ENCODE peak calls at places on chromosomes 7 and 10, in four cellular contexts. M is psoas muscle, R is fibroblast of the aortic adventitia, U is brain microvascular endothelial cell. D is an unnamed sample.

GRCh38 chr10:126160571-126160970 is 227.7 kb downstream of the ADAM12 start:
- DNase-seq in M (no peak), R (no peak), U (no peak), D (no peak)

GRCh38 chr7:112452102-112452888 is 2.0 kb downstream of the IFRD1 start:
- DNase-seq in M (peak; percentile 68), R (peak; percentile 82), U (peak; percentile 54), D (peak; percentile 82)

GRCh38 chr10:17357781-17358180 is 96.6 kb downstream of the ST8SIA6 start:
- DNase-seq in M (no peak), R (no peak), U (no peak), D (no peak)

GRCh38 chr10:66258693-66259092 is 667.1 kb upstream of the LRRTM3 start:
- DNase-seq in M (no peak), R (no peak), U (no peak), D (no peak)

GRCh38 chr7:134374291-134374690 is 57.6 kb upstream of the SLC35B4 start:
- DNase-seq in M (no peak), R (no peak), U (no peak), D (no peak)

GRCh38 chr10:96152437-96152836 is 22.3 kb downstream of the ZNF518A start:
- DNase-seq in M (no peak), R (no peak), U (no peak), D (peak; percentile 17)

GRCh38 chr7:107711301-107711700 is 32.6 kb upstream of the CBLL1 start:
- DNase-seq in M (no peak), R (peak; percentile 60), U (peak; percentile 73), D (no peak)

GRCh38 chr10:114367676-114368391 is 36.5 kb downstream of the AFAP1L2 start:
- DNase-seq in M (no peak), R (no peak), U (peak; percentile 72), D (no peak)

GRCh38 chr7:86600506-86601290 is 43.0 kb upstream of the GRM3 start:
- DNase-seq in M (no peak), R (no peak), U (no peak), D (no peak)

GRCh38 chr7:99693427-99694200 is 13.8 kb upstream of the CYP3A5 start:
- DNase-seq in M (no peak), R (no peak), U (no peak), D (no peak)

GRCh38 chr7:64878684-64879083 is 24.4 kb upstream of the ZNF273 start:
- DNase-seq in M (no peak), R (no peak), U (no peak), D (no peak)

GRCh38 chr7:108196004-108196403 is 65.8 kb upstream of the LAMB4 start:
- DNase-seq in M (no peak), R (peak; percentile 29), U (peak; percentile 11), D (peak; percentile 30)

GRCh38 chr7:68488366-68489060 is 1109.8 kb upstream of the AUTS2 start:
- DNase-seq in M (no peak), R (no peak), U (no peak), D (no peak)

GRCh38 chr10:90644165-90644564 is 213.7 kb downstream of the HTR7 start:
- DNase-seq in M (no peak), R (peak; percentile 70), U (peak; percentile 40), D (peak; percentile 45)

GRCh38 chr10:109929501-109930219 is 6.3 kb upstream of the XPNPEP1 start:
- DNase-seq in M (no peak), R (peak; percentile 67), U (no peak), D (peak; percentile 25)

GRCh38 chr10:91294134-91294906 is 73.9 kb downstream of the PCGF5 start:
- DNase-seq in M (no peak), R (no peak), U (no peak), D (no peak)

GRCh38 chr10:122521011-122521410 is 39.5 kb upstream of the DMBT1 start:
- DNase-seq in M (no peak), R (no peak), U (no peak), D (peak; percentile 66)

GRCh38 chr10:79379512-79380124 is 32.3 kb downstream of the PPIF start:
- DNase-seq in M (peak; percentile 77), R (peak; percentile 52), U (no peak), D (no peak)

GRCh38 chr7:22185559-22185958 is 171.4 kb downstream of the RAPGEF5 start:
- DNase-seq in M (no peak), R (no peak), U (no peak), D (no peak)

GRCh38 chr7:92645531-92646061 is 55.4 kb upstream of the FAM133B start:
- DNase-seq in M (no peak), R (peak; percentile 67), U (no peak), D (peak; percentile 54)

GRCh38 chr10:5971315-5971832 is 6.0 kb downstream of the IL15RA start:
- DNase-seq in M (no peak), R (peak; percentile 67), U (no peak), D (no peak)

GRCh38 chr10:102752934-102753664 is 9.4 kb downstream of the WBP1L start:
- DNase-seq in M (no peak), R (peak; percentile 90), U (peak; percentile 71), D (peak; percentile 86)

GRCh38 chr7:45646996-45647411 is 72.8 kb downstream of the ADCY1 start:
- DNase-seq in M (no peak), R (no peak), U (peak; percentile 8), D (no peak)
- TF ChIP-seq CTCF in M (no peak), R (no peak), U (no peak), D (no peak)

DNA sequence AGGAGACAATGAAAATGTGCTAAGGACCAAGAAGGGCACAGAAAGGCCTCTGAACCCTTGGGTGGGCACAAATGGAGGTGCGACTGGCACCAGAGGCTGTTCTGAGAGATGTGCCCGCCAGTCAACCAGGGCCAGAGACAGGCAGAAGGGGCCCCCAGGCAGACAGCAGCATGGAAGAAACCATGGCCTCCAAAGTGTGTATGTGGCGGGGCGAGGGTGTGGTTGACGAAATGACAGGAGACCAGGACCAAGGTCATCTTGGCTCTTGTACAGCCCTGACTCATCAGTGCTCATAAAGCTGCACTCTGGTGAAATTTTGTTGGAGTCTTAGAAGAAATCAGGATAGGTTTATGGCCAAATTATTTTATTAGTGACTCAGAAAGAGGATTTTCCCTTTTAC is 4.0 kb upstream of the MRPS24 start:
- DNase-seq in M (peak; percentile 79), R (peak; percentile 87), U (peak; percentile 43), D (peak; percentile 76)
- H3K4me3 ChIP-seq in M (no peak overlapping the region), R (no peak overlapping the region), U (no peak overlapping the region), D (no peak overlapping the region)

DNA sequence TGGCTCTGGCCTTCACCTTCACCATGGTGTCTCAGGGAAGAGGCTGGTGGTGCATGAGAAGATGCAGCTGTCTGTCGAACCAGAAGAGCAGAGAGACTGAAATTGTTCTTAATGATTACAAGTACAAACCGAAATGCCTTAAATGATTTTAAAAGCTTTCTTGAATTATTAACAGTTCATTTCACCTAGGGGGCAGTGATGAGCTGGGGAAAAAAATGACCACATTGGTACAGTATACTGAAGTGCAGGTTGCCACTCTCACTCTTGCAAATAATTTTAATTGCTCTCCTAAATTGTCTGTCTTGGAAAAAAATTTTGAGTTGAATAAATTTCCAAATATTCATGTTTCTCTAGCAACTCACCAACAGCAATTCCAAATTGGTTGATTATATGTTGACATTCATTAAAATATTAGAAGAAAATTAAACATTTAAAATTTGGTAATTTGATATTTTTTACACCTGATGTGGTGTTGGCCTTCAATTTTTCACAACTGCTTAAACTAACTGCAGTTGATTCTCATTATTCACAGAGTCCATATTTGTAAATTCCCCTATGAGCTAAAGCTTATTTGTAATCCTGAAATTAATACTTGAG is 692.6 kb downstream of the ZWINT start:
- DNase-seq in M (no peak), R (no peak), U (no peak), D (no peak)
- TF ChIP-seq CTCF in M (no peak), R (no peak), U (peak; percentile 12), D (no peak)

GRCh38 chr7:50304158-50304910 is at the start of gene IKZF1:
- DNase-seq in M (peak; percentile 79), R (no peak), U (no peak), D (peak; percentile 14)
- H3K4me3 ChIP-seq in M (peak within 1 kb of the TSS; percentile 59), R (no peak within 1 kb of the TSS), U (peak within 1 kb of the TSS; percentile 32), D (no peak within 1 kb of the TSS)

DNA sequence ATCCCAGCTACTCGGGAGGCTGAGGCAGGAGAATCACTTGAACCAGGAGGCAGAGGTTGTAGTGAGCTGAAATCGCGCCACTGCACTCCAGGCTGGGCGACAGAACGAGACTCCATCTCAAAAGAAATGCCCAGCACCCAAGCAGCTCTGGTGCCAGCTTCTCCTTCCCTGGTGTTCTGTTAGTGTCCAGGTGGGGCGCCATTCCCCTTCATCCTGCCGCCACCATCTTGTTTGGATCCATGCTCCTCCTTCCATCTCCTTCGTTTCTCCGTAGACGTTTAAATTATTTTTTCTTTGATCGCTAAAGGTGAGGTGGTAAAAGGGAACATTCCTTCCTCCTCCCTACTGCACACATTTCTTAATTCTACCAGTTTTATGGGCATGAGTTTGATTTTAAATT is 30.3 kb downstream of the PROSER2 start:
- DNase-seq in M (no peak), R (no peak), U (no peak), D (no peak)
- TF ChIP-seq CTCF in M (no peak), R (peak; percentile 8), U (peak; percentile 37), D (peak; percentile 17)

GRCh38 chr10:63798599-63799498 is 277.6 kb downstream of the REEP3 start:
- DNase-seq in M (peak; percentile 67), R (peak; percentile 93), U (peak; percentile 99), D (peak; percentile 98)
- H3K4me3 ChIP-seq in M (no peak overlapping the region), R (peak overlapping the region; percentile 26), U (peak overlapping the region; percentile 22), D (no peak overlapping the region)

GRCh38 chr10:64430690-64431323 is 909.6 kb downstream of the REEP3 start:
- DNase-seq in M (no peak), R (no peak), U (peak; percentile 14), D (peak; percentile 22)

DNA sequence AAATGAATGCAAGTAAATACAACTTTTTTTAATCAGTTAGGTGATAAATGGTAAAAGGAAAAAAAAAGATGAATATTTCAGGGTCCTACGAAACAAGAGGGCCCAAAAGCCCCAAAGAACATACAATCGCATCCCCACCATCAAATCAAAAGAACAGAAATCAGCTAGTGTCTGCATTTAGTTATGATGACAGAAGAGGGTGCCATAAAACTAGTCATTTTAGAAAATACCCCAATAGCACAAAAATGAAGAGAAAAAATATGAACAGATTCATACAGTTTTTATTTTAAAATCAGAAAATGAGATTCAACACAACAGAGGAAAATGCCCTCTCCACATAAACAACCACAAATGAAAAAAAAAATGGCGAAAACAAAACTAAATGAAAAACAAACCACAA is 905.5 kb downstream of the REEP3 start:
- DNase-seq in M (no peak), R (no peak), U (no peak), D (no peak)
- TF ChIP-seq CTCF in M (no peak), R (no peak), U (no peak), D (no peak)

GRCh38 chr7:150325110-150325611 is 1.8 kb upstream of the ACTR3C start:
- DNase-seq in M (peak; percentile 61), R (peak; percentile 13), U (no peak), D (peak; percentile 83)

GRCh38 chr7:150322833-150323681 is at the start of the genes ACTR3C and LRRC61:
- DNase-seq in M (peak; percentile 59), R (no peak), U (no peak), D (no peak)

GRCh38 chr7:150324366-150324961 is 1.1 kb upstream of the ACTR3C start:
- DNase-seq in M (no peak), R (no peak), U (no peak), D (peak; percentile 15)

GRCh38 chr7:150322114-150322832 is 882 bp upstream of the LRRC61 start:
- DNase-seq in M (no peak), R (no peak), U (no peak), D (no peak)

GRCh38 chr7:150323682-150324365 is 479 bp upstream of the ACTR3C start:
- DNase-seq in M (no peak), R (no peak), U (no peak), D (no peak)
- H3K4me3 ChIP-seq in M (peak overlapping the region; percentile 78), R (no peak overlapping the region), U (peak overlapping the region; percentile 47), D (no peak overlapping the region)